ENCODE peak calls at places on chromosomes 5 and 9, in four cellular contexts. A is A673, Q is foreskin fibroblast, P is fibroblast of lung. L is an unnamed sample.

GRCh38 chr5:143509758-143510221 is 106.3 kb upstream of the NR3C1 start:
- DNase-seq in A (no peak), Q (no peak), P (no peak), L (no peak)

GRCh38 chr5:8683528-8683927 is 814.6 kb downstream of the MTRR start:
- DNase-seq in A (no peak), Q (no peak), P (no peak), L (no peak)

GRCh38 chr5:95900383-95900958 is 61.2 kb downstream of the ELL2 start:
- DNase-seq in A (peak), Q (peak), P (peak), L (peak)

GRCh38 chr5:120873083-120873482 is 409.0 kb downstream of the PRR16 start:
- DNase-seq in A (no peak), Q (no peak), P (peak), L (no peak)

GRCh38 chr5:136594416-136594815 is 229.1 kb upstream of the TRPC7 start:
- DNase-seq in A (no peak), Q (no peak), P (no peak), L (no peak)

GRCh38 chr9:36063804-36064447 is 27.2 kb downstream of the RECK start:
- DNase-seq in A (no peak), Q (peak), P (peak), L (no peak)

GRCh38 chr5:143650296-143650695 is 161.7 kb upstream of the HMHB1 start:
- DNase-seq in A (no peak), Q (no peak), P (no peak), L (no peak)

GRCh38 chr5:68012429-68012828 is 203.1 kb upstream of the PIK3R1 start:
- DNase-seq in A (no peak), Q (no peak), P (no peak), L (no peak)

GRCh38 chr9:20228096-20228495 is 394.2 kb downstream of the MLLT3 start:
- DNase-seq in A (no peak), Q (no peak), P (no peak), L (no peak)

GRCh38 chr5:93300945-93301344 is 280.1 kb downstream of the NR2F1-AS1 start:
- DNase-seq in A (no peak), Q (no peak), P (no peak), L (no peak)

GRCh38 chr5:113233606-113234005 is 201.2 kb downstream of the TSSK1B start:
- DNase-seq in A (no peak), Q (no peak), P (no peak), L (no peak)

GRCh38 chr9:4371108-4371507 is 71.2 kb upstream of the GLIS3 start:
- DNase-seq in A (no peak), Q (peak), P (peak), L (peak)

GRCh38 chr9:126838895-126839294 is 21.5 kb upstream of the ZBTB34 start:
- DNase-seq in A (no peak), Q (no peak), P (no peak), L (no peak)

GRCh38 chr5:140205216-140205615 is 30.2 kb downstream of the CYSTM1 start:
- DNase-seq in A (no peak), Q (no peak), P (no peak), L (no peak)

GRCh38 chr5:80754900-80755299 is 100.1 kb upstream of the DHFR start:
- DNase-seq in A (no peak), Q (peak), P (peak), L (no peak)

GRCh38 chr5:176806137-176806536 is 4.2 kb upstream of the UNC5A start:
- DNase-seq in A (no peak), Q (no peak), P (peak), L (no peak)

GRCh38 chr9:97386733-97387503 is 25.0 kb upstream of the TDRD7 start:
- DNase-seq in A (peak), Q (peak), P (peak), L (peak)

GRCh38 chr5:67012241-67012640 is 184.4 kb downstream of the CD180 start:
- DNase-seq in A (no peak), Q (no peak), P (no peak), L (no peak)

GRCh38 chr9:13665418-13666066 is 386.1 kb upstream of the MPDZ start:
- DNase-seq in A (no peak), Q (no peak), P (peak), L (no peak)

GRCh38 chr9:104503440-104503839 is 623 bp upstream of the OR13F1 start:
- DNase-seq in A (no peak), Q (no peak), P (no peak), L (no peak)

GRCh38 chr5:175684931-175685330 is 27.1 kb downstream of the HRH2 start:
- DNase-seq in A (no peak), Q (no peak), P (no peak), L (no peak)

GRCh38 chr9:2016411-2017208 is 1.5 kb downstream of the SMARCA2 start:
- DNase-seq in A (peak), Q (peak), P (peak), L (no peak)

GRCh38 chr5:36161317-36161716 is 9.4 kb downstream of the SKP2 start:
- DNase-seq in A (no peak), Q (no peak), P (no peak), L (no peak)

GRCh38 chr5:138640855-138641254 is 65.7 kb upstream of the HSPA9 start:
- DNase-seq in A (no peak), Q (no peak), P (no peak), L (no peak)

GRCh38 chr9:120877276-120878034 is 467 bp upstream of the PHF19 start:
- DNase-seq in A (peak), Q (peak), P (peak), L (no peak)

GRCh38 chr9:129595903-129596540 is 24.9 kb downstream of the C9orf50 start:
- DNase-seq in A (no peak), Q (no peak), P (no peak), L (no peak)

GRCh38 chr5:10703676-10704075 is 57.4 kb downstream of the DAP start:
- DNase-seq in A (no peak), Q (no peak), P (no peak), L (no peak)

GRCh38 chr9:117400131-117400530 is 14.7 kb downstream of the ASTN2 start:
- DNase-seq in A (no peak), Q (no peak), P (no peak), L (no peak)

GRCh38 chr5:139708877-139709586 is 60.9 kb downstream of the CXXC5 start:
- DNase-seq in A (peak), Q (peak), P (peak), L (no peak)

GRCh38 chr5:73158313-73158712 is 14.7 kb upstream of the TMEM174 start:
- DNase-seq in A (no peak), Q (no peak), P (no peak), L (no peak)

GRCh38 chr9:117392992-117393391 is 21.9 kb downstream of the ASTN2 start:
- DNase-seq in A (no peak), Q (no peak), P (no peak), L (no peak)

GRCh38 chr9:4207881-4208615 is 91.8 kb downstream of the GLIS3 start:
- DNase-seq in A (peak), Q (peak), P (peak), L (no peak)

DNA sequence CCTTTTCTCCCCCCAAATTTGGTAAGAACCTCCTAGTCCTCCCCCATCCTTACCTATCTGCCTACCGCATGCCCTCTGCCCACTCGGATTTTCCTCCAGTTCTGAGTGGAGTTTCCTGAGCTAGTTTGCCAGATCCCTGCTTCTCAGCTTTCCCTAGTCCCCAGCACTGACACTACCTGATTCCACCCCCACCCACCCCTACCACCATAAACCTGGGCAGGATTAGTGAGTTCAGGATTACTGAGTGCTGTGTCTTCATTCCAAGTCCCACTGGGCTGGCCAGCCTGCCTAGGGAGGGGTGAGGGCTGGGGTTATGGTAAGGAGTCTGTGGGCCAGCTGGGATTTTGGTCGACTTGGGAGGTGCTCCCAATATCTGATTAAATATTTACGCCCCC is 3.9 kb downstream of the PITX1 start:
- DNase-seq in A (no peak), Q (no peak), P (no peak), L (no peak)
- H3K4me3 ChIP-seq in A (no peak), Q (peak), P (no peak), L (peak)

GRCh38 chr9:99108131-99108530 is 3.2 kb downstream of the TGFBR1 start:
- DNase-seq in A (no peak), Q (no peak), P (no peak), L (no peak)
- H3K4me3 ChIP-seq in A (no peak), Q (no peak), P (no peak), L (no peak)

GRCh38 chr5:132225165-132226032 is 2.3 kb downstream of the P4HA2 start:
- DNase-seq in A (peak), Q (peak), P (peak), L (no peak)
- H3K4me3 ChIP-seq in A (no peak), Q (peak), P (peak), L (peak)

DNA sequence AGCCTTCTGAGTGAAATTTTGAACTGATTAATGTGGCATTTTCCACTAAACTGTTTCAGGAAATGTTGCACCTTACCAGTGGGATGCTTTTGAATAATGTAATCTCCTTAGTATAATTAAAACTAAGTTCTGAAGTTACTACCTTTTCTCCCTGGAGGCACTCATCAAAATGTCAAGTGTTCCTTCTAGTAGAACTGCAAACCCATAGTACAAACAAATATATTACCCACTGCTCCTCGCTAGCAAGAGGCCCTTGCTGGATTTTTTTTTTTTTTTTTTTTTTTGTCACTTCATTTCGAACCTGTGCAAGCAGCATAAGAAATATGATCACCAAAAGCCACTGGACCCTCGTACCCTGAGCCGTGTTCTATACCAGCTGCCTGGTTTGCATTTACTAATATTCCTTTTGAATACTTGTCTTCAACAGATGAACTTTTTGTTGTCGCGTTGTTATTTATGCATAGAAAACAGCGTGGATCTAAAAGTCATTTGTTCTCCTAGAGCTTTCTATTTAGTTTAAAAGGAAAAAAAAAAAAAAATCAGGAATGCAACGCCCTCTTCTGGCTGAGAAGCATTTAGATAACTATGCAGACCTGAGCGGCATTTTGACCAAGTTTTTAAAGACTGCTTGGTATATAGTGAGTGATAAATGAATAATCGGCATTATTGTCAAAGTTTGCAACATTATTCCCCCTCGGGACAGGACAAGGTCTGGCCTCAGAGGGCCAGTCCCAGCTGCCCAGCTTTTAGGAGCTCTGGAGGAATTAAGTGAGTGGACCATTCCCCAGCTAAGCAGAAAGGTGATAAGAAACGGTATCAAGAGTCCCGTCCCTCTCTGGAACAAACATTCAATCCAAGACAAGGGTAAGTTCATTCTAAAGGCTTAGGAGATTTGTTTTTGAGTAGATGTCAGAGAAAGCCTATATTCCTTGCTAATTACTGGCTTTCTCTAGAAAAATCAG is 162.5 kb upstream of the KIF2A start:
- DNase-seq in A (peak), Q (peak), P (peak), L (no peak)
- H3K4me3 ChIP-seq in A (peak), Q (no peak), P (no peak), L (no peak)